ENCODE peak calls at places on chromosomes 6 and 20, in nine cellular contexts. C is GM12892; W is KBM-7; L is naive thymus-derived CD4-positive, alpha-beta T cell; X is Calu3; V is fibroblast of mammary gland; N is activated CD4-positive, alpha-beta T cell treated with anti-CD3 and anti-CD28 coated beads for 48 hours; Q is NCI-H345; F is COLO829. D is an unnamed sample.

GRCh38 chr6:37077459-37078296 is 72.2 kb downstream of the FGD2 start:
- DNase-seq in C (no peak), X (no peak), V (peak; percentile 97), W (no peak), N (no peak), L (no peak), Q (no peak), F (no peak), D (peak; percentile 65)

GRCh38 chr6:128188678-128189077 is 287.8 kb upstream of the THEMIS start:
- DNase-seq in Q (no peak), W (no peak), X (no peak), V (no peak), C (no peak), N (no peak), L (no peak), F (no peak), D (no peak)

GRCh38 chr6:32852844-32853540 is 512 bp downstream of the TAP1 start:
- DNase-seq in F (no peak), V (peak; percentile 21), C (peak; percentile 50), W (no peak), Q (peak; percentile 35), X (peak; percentile 64), L (peak; percentile 79), N (peak; percentile 69), D (peak; percentile 74)

GRCh38 chr20:41048475-41049242 is 20.0 kb downstream of the TOP1 start:
- DNase-seq in F (peak; percentile 93), N (no peak), L (peak; percentile 43), V (no peak), W (peak; percentile 93), X (no peak), Q (no peak), C (no peak), D (no peak)

GRCh38 chr6:21360353-21360752 is 233.2 kb upstream of the SOX4 start:
- DNase-seq in W (no peak), N (no peak), F (no peak), X (peak; percentile 26), L (no peak), C (no peak), V (no peak), Q (no peak), D (no peak)

GRCh38 chr6:169724554-169725269 is 412 bp upstream of the PHF10 start:
- DNase-seq in V (no peak), X (peak; percentile 67), Q (peak; percentile 81), F (no peak), C (peak; percentile 56), L (peak; percentile 70), N (peak; percentile 68), W (peak; percentile 61), D (peak; percentile 74)

GRCh38 chr20:56222201-56222600 is 26.3 kb upstream of the MC3R start:
- DNase-seq in Q (no peak), X (no peak), C (no peak), W (no peak), F (no peak), N (no peak), V (peak; percentile 57), L (no peak), D (peak; percentile 77)

GRCh38 chr6:87682310-87682709 is 19.7 kb downstream of the AKIRIN2 start:
- DNase-seq in W (no peak), V (peak; percentile 30), X (no peak), C (no peak), F (no peak), N (no peak), L (no peak), Q (no peak), D (peak; percentile 25)

GRCh38 chr20:48284837-48285236 is 499.6 kb upstream of the SULF2 start:
- DNase-seq in W (no peak), N (no peak), Q (no peak), F (no peak), X (no peak), C (no peak), L (no peak), V (no peak), D (no peak)

GRCh38 chr6:142045380-142046270 is 87.1 kb upstream of the GJE1 start:
- DNase-seq in L (no peak), W (no peak), N (no peak), Q (no peak), X (no peak), F (peak; percentile 6), C (no peak), V (peak; percentile 71), D (peak; percentile 19)

GRCh38 chr20:2259731-2260130 is 36.1 kb upstream of the TGM3 start:
- DNase-seq in Q (no peak), W (no peak), X (no peak), C (no peak), N (no peak), F (no peak), L (no peak), V (no peak), D (no peak)

GRCh38 chr6:42088101-42088591 is 37.8 kb downstream of the TAF8 start:
- DNase-seq in V (peak; percentile 61), X (peak; percentile 51), N (no peak), C (no peak), F (no peak), L (no peak), Q (no peak), W (no peak), D (peak; percentile 77)

GRCh38 chr20:49868538-49868937 is 46.8 kb downstream of the SPATA2 start:
- DNase-seq in N (no peak), X (no peak), F (no peak), V (no peak), Q (no peak), C (no peak), W (peak; percentile 41), L (no peak), D (no peak)

D was measured in astrocyte of the hippocampus.